ENCODE peak calls at places on chromosomes 16 and 17, in four cellular contexts. I is HepG2, S is K562, C is GM12878. U is an unnamed sample.

GRCh38 chr16:69830534-69831211 is 68.5 kb downstream of the WWP2 start:
- DNase-seq in C (no peak), S (no peak), I (peak; percentile 95), U (peak; percentile 50)

GRCh38 chr17:33375086-33375485 is 82.0 kb upstream of the ASIC2 start:
- DNase-seq in S (no peak), I (no peak), C (no peak), U (no peak)

GRCh38 chr16:886084-886543 is 84.7 kb downstream of the LMF1 start:
- DNase-seq in C (no peak), I (no peak), S (no peak), U (no peak)

GRCh38 chr17:28896884-28897768 is at the start of gene FLOT2:
- DNase-seq in I (peak; percentile 54), C (no peak), S (peak; percentile 88), U (peak; percentile 55)

GRCh38 chr17:59754547-59754946 is 47.1 kb downstream of the VMP1 start:
- DNase-seq in C (no peak), S (peak; percentile 17), I (peak; percentile 95), U (peak; percentile 99)

GRCh38 chr17:66021757-66022156 is 170.2 kb downstream of the CEP112 start:
- DNase-seq in I (no peak), S (no peak), C (no peak), U (no peak)

GRCh38 chr17:55750750-55751641 is at the start of gene PCTP:
- DNase-seq in C (peak; percentile 36), I (peak; percentile 87), S (peak; percentile 97), U (peak; percentile 91)

GRCh38 chr16:72021043-72021442 is 12.5 kb downstream of the DHODH start:
- DNase-seq in S (peak; percentile 29), C (no peak), I (no peak), U (no peak)

GRCh38 chr16:23676924-23677480 is 1.7 kb upstream of the PLK1 start:
- DNase-seq in C (no peak), I (no peak), S (no peak), U (no peak)

GRCh38 chr16:30926937-30927788 is 3.8 kb downstream of the FBXL19 start:
- DNase-seq in S (no peak), I (no peak), C (no peak), U (no peak)

GRCh38 chr17:82494236-82495055 is 25.1 kb upstream of the FOXK2 start:
- DNase-seq in I (peak; percentile 97), C (peak; percentile 89), S (peak; percentile 88), U (peak; percentile 100)

GRCh38 chr16:78462261-78463208 is 363.1 kb downstream of the WWOX start:
- DNase-seq in I (peak; percentile 48), S (no peak), C (no peak), U (no peak)

GRCh38 chr17:30361766-30362279 is 16.9 kb upstream of the CPD start:
- DNase-seq in S (no peak), C (no peak), I (no peak), U (no peak)

GRCh38 chr17:32869345-32870026 is 7.4 kb downstream of the MYO1D start:
- DNase-seq in I (no peak), S (no peak), C (no peak), U (no peak)

GRCh38 chr17:59427425-59427921 is 96.0 kb downstream of the YPEL2 start:
- DNase-seq in S (no peak), I (no peak), C (no peak), U (peak; percentile 20)

GRCh38 chr17:42918902-42919521 is 18.4 kb downstream of the G6PC1 start:
- DNase-seq in C (no peak), I (peak; percentile 55), S (peak; percentile 3), U (no peak)

GRCh38 chr16:1075546-1075945 is 3.0 kb downstream of the SSTR5 start:
- DNase-seq in S (no peak), C (no peak), I (no peak), U (no peak)

GRCh38 chr16:89924298-89924924 is 1.3 kb downstream of the TUBB3 start:
- DNase-seq in S (peak; percentile 49), I (peak; percentile 55), C (no peak), U (no peak)

GRCh38 chr17:80833952-80834895 is 157.4 kb upstream of the CHMP6 start:
- DNase-seq in I (no peak), S (no peak), C (no peak), U (no peak)

GRCh38 chr16:27852681-27853080 is 210.8 kb downstream of the GSG1L start:
- DNase-seq in I (no peak), S (no peak), C (no peak), U (no peak)

GRCh38 chr16:78584991-78585390 is 485.5 kb downstream of the WWOX start:
- DNase-seq in S (no peak), C (no peak), I (no peak), U (no peak)

GRCh38 chr16:84737658-84738057 is 37.9 kb downstream of the USP10 start:
- DNase-seq in S (no peak), I (no peak), C (no peak), U (no peak)

GRCh38 chr17:214881-215331 is 33.5 kb upstream of the DOC2B start:
- DNase-seq in I (no peak), C (no peak), S (no peak), U (no peak)

GRCh38 chr17:2396568-2397246 is 4.2 kb downstream of the MNT start:
- DNase-seq in I (peak; percentile 95), S (peak; percentile 47), C (peak; percentile 68), U (peak; percentile 86)

GRCh38 chr17:68294196-68294555 is 2.9 kb downstream of the ARSG start:
- DNase-seq in C (no peak), I (no peak), S (no peak), U (no peak)

GRCh38 chr17:33469911-33470310 is 176.8 kb upstream of the ASIC2 start:
- DNase-seq in I (no peak), S (no peak), C (no peak), U (no peak)

GRCh38 chr17:36675250-36675649 is 73.9 kb downstream of the MRM1 start:
- DNase-seq in C (no peak), I (no peak), S (no peak), U (no peak)

GRCh38 chr17:73974536-73974935 is 228.9 kb upstream of the RPL38 start:
- DNase-seq in C (no peak), S (no peak), I (no peak), U (no peak)

GRCh38 chr17:73972901-73973300 is 230.6 kb upstream of the RPL38 start:
- DNase-seq in C (no peak), I (no peak), S (no peak), U (no peak)

GRCh38 chr17:73969956-73970355 is 233.5 kb upstream of the RPL38 start:
- DNase-seq in C (no peak), I (no peak), S (no peak), U (no peak)

GRCh38 chr17:73973881-73974409 is 229.5 kb upstream of the RPL38 start:
- DNase-seq in I (no peak), S (no peak), C (no peak), U (no peak)

GRCh38 chr17:73972056-73972455 is 231.4 kb upstream of the RPL38 start:
- DNase-seq in S (no peak), I (no peak), C (no peak), U (no peak)
- TF ChIP-seq MYC in S (no peak), I (no peak), C (no peak), U (no peak)

GRCh38 chr17:27269978-27270377 is 23.9 kb upstream of the WSB1 start:
- DNase-seq in I (no peak), S (no peak), C (no peak), U (no peak)

GRCh38 chr17:27266228-27266627 is 27.7 kb upstream of the WSB1 start:
- DNase-seq in C (no peak), I (no peak), S (no peak), U (no peak)

GRCh38 chr17:27268394-27269085 is 25.4 kb upstream of the WSB1 start:
- DNase-seq in I (no peak), C (no peak), S (no peak), U (no peak)

GRCh38 chr17:27265333-27265732 is 28.6 kb upstream of the WSB1 start:
- DNase-seq in C (no peak), I (peak; percentile 88), S (no peak), U (peak; percentile 53)

DNA sequence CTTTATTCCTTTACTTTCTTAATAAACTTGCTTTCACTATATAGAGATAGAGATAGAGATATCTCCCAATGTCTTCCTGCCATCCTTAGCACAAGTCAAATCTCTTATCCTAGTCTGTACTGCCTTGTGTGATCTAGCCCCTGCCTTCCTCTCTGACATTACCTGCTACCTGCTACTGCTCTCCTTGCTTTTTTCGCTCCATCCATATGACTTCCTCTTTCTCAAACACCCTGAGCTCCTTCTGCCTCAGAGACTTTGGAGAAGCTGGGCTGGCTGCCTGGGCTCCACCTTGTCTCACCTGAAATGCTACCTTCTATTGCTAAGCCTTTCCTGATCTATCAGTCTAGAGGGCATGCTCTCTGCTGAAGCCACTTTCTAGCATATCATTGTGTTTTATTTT is 24.7 kb upstream of the WSB1 start:
- DNase-seq in I (no peak), S (no peak), C (no peak), U (no peak)
- TF ChIP-seq CEBPB in I (no peak), S (no peak), C (no peak), U (no peak)

GRCh38 chr16:86051376-86052114 is 152.6 kb downstream of the IRF8 start:
- DNase-seq in C (no peak), I (no peak), S (no peak), U (no peak)
- TF ChIP-seq MYC in C (no peak), I (no peak), S (no peak), U (no peak)

GRCh38 chr16:11370084-11370931 is 25.0 kb downstream of the RMI2 start:
- DNase-seq in S (no peak), C (peak; percentile 57), I (peak; percentile 78), U (no peak)
- TF ChIP-seq CEBPB in S (no peak), C (no peak), I (peak; percentile 88), U (no peak)

U was measured in A549.